ENCODE peak calls at places on chromosomes 12 and 14, in five cellular contexts. F is HepG2, Q is thyroid gland, Z is H54, I is stomach. Y is an unnamed sample.

GRCh38 chr12:4589941-4590340 is 27.9 kb downstream of the DYRK4 start:
- DNase-seq in F (no peak), Q (no peak), Z (no peak), I (no peak), Y (no peak)

GRCh38 chr12:94597268-94597667 is 53.1 kb downstream of the TMCC3 start:
- DNase-seq in F (no peak), Q (no peak), Z (no peak), I (no peak), Y (no peak)

GRCh38 chr12:54419088-54419887 is at the start of gene ITGA5:
- DNase-seq in F (no peak), Q (peak), Z (peak), I (peak), Y (peak)

GRCh38 chr14:80364274-80364673 is 153.0 kb upstream of the DIO2 start:
- DNase-seq in F (peak), Q (no peak), Z (no peak), I (no peak), Y (peak)

GRCh38 chr14:31206536-31207286 is 882 bp downstream of the HECTD1 start:
- DNase-seq in F (peak), Q (peak), Z (no peak), I (peak), Y (peak)

GRCh38 chr12:53048033-53048779 is 1.7 kb upstream of the TNS2 start:
- DNase-seq in F (peak), Q (peak), Z (no peak), I (peak), Y (no peak)

GRCh38 chr14:49768301-49769121 is 558 bp downstream of the KLHDC2 start:
- DNase-seq in F (peak), Q (peak), Z (peak), I (peak), Y (peak)

GRCh38 chr12:119659289-119659897 is 8.5 kb upstream of the PRKAB1 start:
- DNase-seq in F (peak), Q (no peak), Z (peak), I (no peak), Y (peak)

GRCh38 chr14:71698027-71698426 is 234.2 kb upstream of the RGS6 start:
- DNase-seq in F (no peak), Q (no peak), Z (no peak), I (no peak), Y (no peak)

GRCh38 chr14:26204954-26205479 is 392.8 kb downstream of the NOVA1 start:
- DNase-seq in F (no peak), Q (peak), Z (no peak), I (peak), Y (no peak)

GRCh38 chr12:77064891-77065360 is 443 bp downstream of the E2F7 start:
- DNase-seq in F (no peak), Q (no peak), Z (peak), I (no peak), Y (no peak)

GRCh38 chr14:44374906-44375305 is 132.2 kb downstream of the FSCB start:
- DNase-seq in F (no peak), Q (no peak), Z (no peak), I (no peak), Y (no peak)

GRCh38 chr14:70906785-70907171 is 481 bp upstream of the PCNX1 start:
- DNase-seq in F (no peak), Q (no peak), Z (no peak), I (no peak), Y (no peak)

GRCh38 chr12:28340261-28340660 is 150.0 kb downstream of the CCDC91 start:
- DNase-seq in F (no peak), Q (no peak), Z (no peak), I (no peak), Y (no peak)

GRCh38 chr12:98653866-98654493 is 8.9 kb downstream of the APAF1 start:
- DNase-seq in F (peak), Q (no peak), Z (no peak), I (no peak), Y (peak)

GRCh38 chr12:128644664-128645296 is 179.0 kb downstream of the SLC15A4 start:
- DNase-seq in F (peak), Q (no peak), Z (peak), I (peak), Y (peak)

GRCh38 chr12:132783917-132784531 is 22.4 kb upstream of the ANKLE2 start:
- DNase-seq in F (no peak), Q (no peak), Z (no peak), I (no peak), Y (no peak)

GRCh38 chr12:69688496-69689427 is 10.3 kb downstream of the BEST3 start:
- DNase-seq in F (peak), Q (peak), Z (peak), I (peak), Y (peak)

GRCh38 chr12:96500686-96501085 is 11.3 kb downstream of the CFAP54 start:
- DNase-seq in F (no peak), Q (no peak), Z (no peak), I (no peak), Y (peak)

GRCh38 chr14:96197969-96198368 is 6.7 kb upstream of the BDKRB2 start:
- DNase-seq in F (no peak), Q (peak), Z (no peak), I (no peak), Y (no peak)

GRCh38 chr12:58801986-58802385 is 118.3 kb downstream of the LRIG3 start:
- DNase-seq in F (no peak), Q (no peak), Z (no peak), I (no peak), Y (no peak)

GRCh38 chr14:104392396-104393198 is 187.0 kb upstream of the C14orf180 start:
- DNase-seq in F (no peak), Q (no peak), Z (no peak), I (no peak), Y (no peak)

GRCh38 chr14:63717704-63718103 is 10.2 kb downstream of the SGPP1 start:
- DNase-seq in F (no peak), Q (no peak), Z (no peak), I (no peak), Y (peak)

GRCh38 chr12:12645485-12645884 is 33.8 kb downstream of the CREBL2 start:
- DNase-seq in F (peak), Q (no peak), Z (no peak), I (no peak), Y (peak)

GRCh38 chr14:92317511-92317910 is 5.5 kb upstream of the SLC24A4 start:
- DNase-seq in F (no peak), Q (no peak), Z (no peak), I (no peak), Y (no peak)

GRCh38 chr12:64469455-64470142 is 17.7 kb downstream of the TBK1 start:
- DNase-seq in F (no peak), Q (no peak), Z (no peak), I (no peak), Y (no peak)

GRCh38 chr14:89504602-89505320 is 87.7 kb upstream of the FOXN3 start:
- DNase-seq in F (no peak), Q (no peak), Z (no peak), I (no peak), Y (peak)

GRCh38 chr12:93441617-93442410 is at the start of gene UBE2N:
- DNase-seq in F (peak), Q (peak), Z (peak), I (peak), Y (peak)
- TF ChIP-seq POLR2A in F (peak), Q (peak), Z (peak), I (peak), Y (peak)

GRCh38 chr14:76956253-76957090 is 72.0 kb downstream of the IRF2BPL start:
- DNase-seq in F (peak), Q (peak), Z (peak), I (peak), Y (peak)
- TF ChIP-seq POLR2A in F (peak), Q (peak), Z (no peak), I (no peak), Y (no peak)

GRCh38 chr12:113359939-113360748 is 1.8 kb downstream of the PLBD2 start:
- DNase-seq in F (peak), Q (no peak), Z (no peak), I (no peak), Y (peak)

GRCh38 chr12:113359133-113359938 is 949 bp downstream of the PLBD2 start:
- DNase-seq in F (no peak), Q (peak), Z (no peak), I (no peak), Y (peak)

GRCh38 chr12:113361574-113362370 is 3.4 kb downstream of the PLBD2 start:
- DNase-seq in F (no peak), Q (no peak), Z (no peak), I (no peak), Y (no peak)

GRCh38 chr12:113358381-113359132 is at the start of gene PLBD2:
- DNase-seq in F (peak), Q (peak), Z (peak), I (peak), Y (peak)
- TF ChIP-seq POLR2A in F (peak), Q (peak), Z (peak), I (no peak), Y (peak)

DNA sequence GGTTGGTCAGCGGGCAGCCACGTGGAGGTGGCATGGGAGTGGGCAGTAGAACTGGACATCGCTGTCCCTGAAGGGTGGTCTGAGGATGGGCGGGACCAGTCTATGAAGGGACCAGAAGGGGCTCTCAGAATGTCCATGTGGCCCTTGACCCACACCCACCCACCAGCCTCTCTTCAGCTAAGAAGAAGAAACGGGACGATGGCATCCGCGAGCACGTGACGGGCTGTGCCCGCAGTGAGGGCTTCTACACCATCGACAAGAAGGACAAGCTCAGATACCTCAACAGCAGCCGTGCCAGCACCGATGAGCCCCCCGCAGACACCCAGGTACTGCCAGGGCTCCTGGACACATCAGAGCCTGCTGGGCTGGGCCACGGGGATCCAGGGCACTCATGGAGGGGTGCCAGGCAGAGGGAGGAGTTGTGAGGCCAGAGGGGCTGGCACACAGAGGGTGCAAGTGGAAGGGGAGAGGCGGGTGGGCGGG is 21.3 kb downstream of the SETD1B start:
- DNase-seq in F (no peak), Q (no peak), Z (no peak), I (no peak), Y (no peak)
- TF ChIP-seq POLR2A in F (no peak), Q (no peak), Z (no peak), I (no peak), Y (no peak)

DNA sequence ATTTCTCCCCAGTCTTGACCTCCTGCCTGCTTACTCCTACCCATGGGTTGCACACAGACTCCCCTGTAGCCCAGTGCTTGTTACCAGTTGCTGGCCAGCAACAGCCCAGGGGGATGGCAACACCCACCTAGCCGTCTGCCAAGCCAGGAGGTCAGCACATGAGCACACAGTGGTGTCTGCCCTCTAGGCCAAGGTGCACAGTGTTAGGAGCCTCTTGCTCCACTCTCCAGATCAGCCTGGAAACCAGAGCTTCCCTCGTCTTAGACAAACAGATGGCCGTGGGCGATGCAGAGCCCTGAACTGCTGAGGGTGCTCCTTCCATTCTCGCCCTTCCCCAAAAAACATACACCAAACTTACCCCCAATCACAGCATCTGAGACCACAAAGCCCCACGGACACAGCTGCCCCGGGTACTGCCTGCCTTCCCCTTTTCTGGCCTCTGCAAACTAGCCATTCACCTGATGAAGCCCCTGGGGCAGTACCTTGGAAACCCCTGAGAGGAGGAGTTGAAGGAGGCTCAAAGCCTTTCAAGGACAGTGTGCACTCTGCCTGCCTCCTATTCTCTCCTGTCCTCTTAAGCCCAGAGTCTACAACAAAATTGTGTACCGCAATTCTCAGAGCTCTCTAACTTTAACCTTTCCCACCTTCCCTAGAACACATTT is 1.0 kb upstream of the GPD1 start:
- DNase-seq in F (no peak), Q (no peak), Z (no peak), I (no peak), Y (no peak)
- TF ChIP-seq POLR2A in F (no peak), Q (no peak), Z (no peak), I (no peak), Y (no peak)

DNA sequence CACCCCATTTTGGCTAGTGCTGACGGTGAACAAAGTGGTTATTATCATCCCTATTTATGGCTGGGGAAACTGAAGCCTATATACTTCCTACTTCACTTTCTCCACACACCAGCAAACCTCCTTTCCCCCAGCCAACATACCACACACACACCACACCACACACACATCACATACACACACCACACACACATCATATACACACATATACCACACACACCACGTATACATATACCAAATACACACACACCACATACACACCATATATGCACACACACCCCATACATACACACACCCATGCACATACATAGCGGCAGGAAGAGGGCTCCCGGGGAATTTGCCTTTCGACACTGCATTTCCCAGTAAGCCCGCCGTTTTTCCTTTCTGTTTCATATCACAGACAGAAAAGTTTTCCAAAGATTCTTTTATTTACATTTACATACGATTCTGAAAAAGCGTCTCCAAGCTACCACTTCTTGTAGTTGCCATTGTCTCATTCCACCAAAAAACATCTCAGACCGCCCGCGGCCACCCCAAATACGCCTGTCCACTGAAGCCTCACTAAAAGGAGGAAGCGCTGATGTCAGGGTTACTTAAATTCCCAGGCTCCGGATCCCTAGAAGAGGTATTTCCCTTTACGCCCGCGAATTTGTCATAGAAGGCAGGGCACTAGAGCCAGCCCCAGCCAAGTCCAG is 826 bp upstream of the RAB5B start:
- DNase-seq in F (no peak), Q (peak), Z (no peak), I (no peak), Y (peak)
- TF ChIP-seq POLR2A in F (no peak), Q (peak), Z (no peak), I (peak), Y (no peak)

GRCh38 chr12:101013993-101014392 is 196.0 kb downstream of the SLC5A8 start:
- DNase-seq in F (no peak), Q (no peak), Z (no peak), I (no peak), Y (no peak)
- TF ChIP-seq POLR2A in F (no peak), Q (no peak), Z (no peak), I (no peak), Y (no peak)